ENCODE peak calls at places on chromosomes 5 and 9, in ten cellular contexts. F, G, H, S, A, U, C, B, Y and O are unnamed samples. For H3K4me1, the result is how much of the 10 kb centered on the place peaks cover.

GRCh38 chr5:175902013-175902412 is 30.6 kb downstream of the CPLX2 start:
- DNase-seq in F (no peak), G (peak), B (no peak), U (no peak), Y (no peak), C (no peak), H (no peak), A (no peak), S (no peak), O (no peak)

GRCh38 chr5:150107909-150108447 is 21.6 kb upstream of the CSF1R start:
- DNase-seq in S (no peak), F (no peak), A (no peak), G (no peak), U (no peak), B (no peak), C (peak), Y (no peak), H (no peak), O (no peak)

GRCh38 chr9:127568971-127569818 is 42.9 kb upstream of the STXBP1 start:
- DNase-seq in B (peak), C (peak), F (peak), U (peak), Y (peak), A (peak), G (peak), S (peak), H (peak), O (peak)

GRCh38 chr5:74396913-74397606 is 243.5 kb downstream of the ENC1 start:
- DNase-seq in B (no peak), S (no peak), H (no peak), C (no peak), A (no peak), U (peak), F (no peak), G (no peak), Y (no peak), O (no peak)

GRCh38 chr5:180291234-180291940 is 496 bp downstream of the MAPK9 start:
- DNase-seq in H (peak), U (no peak), G (no peak), A (peak), F (peak), S (no peak), B (no peak), Y (peak), C (no peak), O (no peak)

GRCh38 chr5:141186897-141187512 is at the start of gene PCDHB9:
- DNase-seq in Y (peak), F (no peak), A (no peak), U (no peak), G (no peak), H (no peak), S (peak), C (no peak), B (no peak), O (no peak)

GRCh38 chr9:137237759-137238726 is 3.0 kb upstream of the TUBB4B start:
- DNase-seq in H (no peak), C (no peak), U (no peak), A (peak), F (no peak), G (no peak), B (no peak), S (no peak), Y (no peak), O (no peak)

GRCh38 chr5:10157085-10157669 is 92.5 kb downstream of the ATPSCKMT start:
- DNase-seq in F (no peak), C (no peak), G (no peak), Y (peak), A (no peak), S (no peak), B (no peak), U (no peak), H (no peak), O (no peak)

GRCh38 chr5:111995701-111996100 is 238.7 kb upstream of the NREP start:
- DNase-seq in C (no peak), S (no peak), H (no peak), U (no peak), A (no peak), B (no peak), G (no peak), Y (no peak), F (no peak), O (no peak)

GRCh38 chr5:25516136-25516535 is 871.4 kb upstream of the CDH10 start:
- DNase-seq in S (no peak), F (no peak), B (no peak), Y (no peak), G (no peak), U (no peak), A (no peak), C (no peak), H (no peak), O (no peak)

GRCh38 chr9:82418334-82418733 is 429.8 kb downstream of the SPATA31D1 start:
- DNase-seq in S (no peak), U (no peak), F (no peak), G (no peak), B (no peak), A (no peak), H (no peak), Y (no peak), C (no peak), O (no peak)

GRCh38 chr9:23120630-23121029 is 674.0 kb downstream of the DMRTA1 start:
- DNase-seq in U (no peak), F (no peak), B (no peak), Y (no peak), G (no peak), H (no peak), C (no peak), A (no peak), S (no peak), O (no peak)

GRCh38 chr5:41793156-41793770 is 77.0 kb downstream of the OXCT1 start:
- DNase-seq in B (no peak), F (no peak), U (no peak), Y (no peak), S (no peak), H (no peak), A (peak), C (no peak), G (no peak), O (no peak)

GRCh38 chr9:133976191-133976861 is 15.8 kb downstream of the VAV2 start:
- DNase-seq in S (no peak), G (no peak), Y (no peak), B (peak), U (no peak), C (peak), A (no peak), F (no peak), H (no peak), O (peak)

GRCh38 chr5:130652178-130652577 is 512.9 kb downstream of the HINT1 start:
- DNase-seq in F (no peak), Y (no peak), S (no peak), G (no peak), B (no peak), C (no peak), A (no peak), U (no peak), H (no peak), O (no peak)

GRCh38 chr9:3760031-3760430 is 234.2 kb upstream of the RFX3 start:
- DNase-seq in B (no peak), F (no peak), A (no peak), H (no peak), C (no peak), Y (peak), S (no peak), U (no peak), G (no peak), O (no peak)

GRCh38 chr5:75374394-75374814 is 37.4 kb downstream of the HMGCR start:
- DNase-seq in F (peak), U (no peak), B (no peak), Y (no peak), C (no peak), G (no peak), S (no peak), A (no peak), H (no peak), O (no peak)

GRCh38 chr5:141821430-141821925 is 56.7 kb downstream of the PCDH1 start:
- DNase-seq in C (no peak), B (no peak), Y (peak), H (no peak), F (no peak), U (no peak), G (no peak), S (no peak), A (no peak), O (no peak)

GRCh38 chr5:138605254-138605972 is 30.2 kb upstream of the HSPA9 start:
- DNase-seq in A (no peak), U (no peak), C (no peak), G (no peak), H (no peak), B (no peak), Y (no peak), S (no peak), F (no peak), O (no peak)

GRCh38 chr5:77210091-77211012 is at the start of gene PDE8B:
- DNase-seq in B (no peak), G (no peak), C (no peak), H (peak), U (no peak), A (no peak), Y (peak), F (no peak), S (no peak), O (no peak)

GRCh38 chr5:177430146-177430951 is 3.9 kb downstream of the GRK6 start:
- DNase-seq in A (peak), B (no peak), Y (no peak), S (no peak), U (no peak), F (no peak), C (no peak), H (no peak), G (no peak), O (peak)

GRCh38 chr9:93117924-93118862 is 15.9 kb downstream of the NINJ1 start:
- DNase-seq in A (no peak), U (no peak), B (peak), S (no peak), Y (no peak), C (peak), F (peak), H (no peak), G (no peak), O (peak)

GRCh38 chr9:29285818-29286217 is 1712.5 kb upstream of the C9orf72 start:
- DNase-seq in B (no peak), G (no peak), Y (peak), H (no peak), F (no peak), U (no peak), S (no peak), A (no peak), C (no peak), O (no peak)

GRCh38 chr9:123217148-123217585 is 51.2 kb downstream of the STRBP start:
- DNase-seq in Y (no peak), S (no peak), C (no peak), B (no peak), U (no peak), F (no peak), A (no peak), H (no peak), G (no peak), O (no peak)

GRCh38 chr5:56402273-56403223 is 169.4 kb upstream of the ANKRD55 start:
- DNase-seq in Y (peak), U (no peak), H (no peak), F (no peak), B (no peak), C (no peak), G (no peak), S (no peak), A (no peak), O (no peak)

GRCh38 chr5:39599721-39600431 is 175.1 kb upstream of the DAB2 start:
- DNase-seq in B (no peak), S (no peak), C (no peak), U (no peak), F (peak), A (no peak), G (no peak), Y (peak), H (no peak), O (no peak)

GRCh38 chr9:126057461-126057860 is 269.2 kb upstream of the MVB12B start:
- DNase-seq in U (no peak), B (no peak), F (no peak), S (no peak), H (no peak), G (no peak), C (no peak), Y (no peak), A (no peak), O (no peak)

GRCh38 chr5:35852084-35852734 is 4.5 kb upstream of the IL7R start:
- DNase-seq in B (no peak), Y (no peak), G (peak), U (no peak), C (no peak), H (no peak), S (no peak), A (no peak), F (peak), O (no peak)

GRCh38 chr5:20601678-20602100 is 613.7 kb upstream of the CDH18 start:
- DNase-seq in Y (peak), C (no peak), U (no peak), B (no peak), S (no peak), F (no peak), G (no peak), H (no peak), A (no peak), O (no peak)

GRCh38 chr5:132102101-132102701 is 28.6 kb downstream of the CSF2 start:
- DNase-seq in G (no peak), U (no peak), A (no peak), B (no peak), F (no peak), C (no peak), H (no peak), Y (no peak), S (peak), O (no peak)

GRCh38 chr9:128101690-128102089 is 25.8 kb downstream of the PTGES2 start:
- DNase-seq in C (peak), B (peak), U (no peak), Y (no peak), A (no peak), G (no peak), S (no peak), H (peak), F (no peak), O (no peak)

GRCh38 chr9:136799079-136799853 is 3.1 kb downstream of the CCDC183 start:
- DNase-seq in C (peak), U (no peak), Y (peak), G (no peak), F (no peak), B (no peak), A (peak), S (no peak), H (no peak), O (peak)

GRCh38 chr5:141734501-141735231 is 52.6 kb upstream of the ARAP3 start:
- DNase-seq in B (no peak), S (no peak), G (peak), F (peak), U (no peak), H (no peak), Y (peak), C (no peak), A (peak), O (no peak)

GRCh38 chr9:36142510-36143161 is 6.1 kb downstream of the GLIPR2 start:
- DNase-seq in H (peak), C (no peak), F (no peak), S (no peak), U (no peak), Y (no peak), A (peak), B (no peak), G (no peak), O (no peak)

GRCh38 chr9:36141288-36141687 is 4.8 kb downstream of the GLIPR2 start:
- DNase-seq in B (no peak), A (no peak), S (no peak), U (no peak), Y (peak), C (no peak), G (no peak), H (no peak), F (no peak), O (no peak)

GRCh38 chr9:36143242-36143641 is 6.7 kb downstream of the GLIPR2 start:
- DNase-seq in C (no peak), Y (no peak), F (no peak), H (no peak), G (no peak), S (no peak), A (no peak), B (no peak), U (no peak), O (peak)

GRCh38 chr9:36140086-36141084 is 3.9 kb downstream of the GLIPR2 start:
- DNase-seq in F (no peak), H (no peak), A (no peak), B (no peak), G (no peak), U (no peak), C (no peak), S (no peak), Y (no peak), O (no peak)

GRCh38 chr9:36141761-36142160 is 5.2 kb downstream of the GLIPR2 start:
- DNase-seq in S (no peak), U (no peak), H (no peak), Y (no peak), G (no peak), F (no peak), B (no peak), C (no peak), A (no peak), O (no peak)
- H3K4me1 ChIP-seq in S (half or more), U (half or more), H (under half), Y (under half), G (under half), F (under half), B (under half), C (under half), A (half or more), O (under half)

GRCh38 chr5:124919752-124920151 is 173.3 kb upstream of the ZNF608 start:
- DNase-seq in B (no peak), F (no peak), S (no peak), C (no peak), Y (peak), H (no peak), U (no peak), G (no peak), A (no peak), O (no peak)
- H3K4me1 ChIP-seq in B (under half), F (under half), S (under half), C (under half), Y (half or more), H (under half), U (under half), G (under half), A (under half), O (under half)

DNA sequence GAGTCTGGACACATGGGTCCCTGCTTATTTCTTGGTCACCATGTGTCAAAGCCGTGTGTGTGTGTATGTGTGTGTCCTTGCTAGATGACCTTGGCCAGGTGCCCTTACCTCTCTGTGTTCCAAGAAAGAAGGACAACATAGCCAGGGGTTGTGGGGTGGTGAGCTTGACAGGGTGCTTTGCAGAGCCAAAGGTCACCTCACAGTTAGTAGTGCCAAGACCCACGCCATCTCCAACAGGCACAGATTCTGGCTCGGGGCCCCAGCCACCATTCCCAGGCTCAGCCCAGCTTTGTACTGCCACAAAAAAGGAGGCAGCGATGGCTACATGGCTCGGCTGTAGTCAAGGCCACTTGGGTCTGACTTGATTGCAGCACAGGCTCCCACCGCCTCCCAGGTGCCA is 39.5 kb downstream of the CXXC5 start:
- DNase-seq in G (no peak), S (no peak), A (no peak), U (no peak), C (peak), F (peak), H (no peak), Y (no peak), B (no peak), O (no peak)
- H3K4me1 ChIP-seq in G (under half), S (under half), A (under half), U (half or more), C (half or more), F (under half), H (under half), Y (half or more), B (half or more), O (under half)

GRCh38 chr5:174293481-174293880 is 248.0 kb downstream of the NSG2 start:
- DNase-seq in H (no peak), G (no peak), Y (no peak), A (no peak), U (no peak), C (no peak), S (no peak), B (no peak), F (no peak), O (no peak)

GRCh38 chr5:174295736-174296481 is 250.4 kb downstream of the NSG2 start:
- DNase-seq in S (no peak), U (no peak), F (no peak), C (no peak), B (no peak), A (no peak), H (no peak), G (peak), Y (no peak), O (no peak)

GRCh38 chr5:174292348-174292747 is 246.8 kb downstream of the NSG2 start:
- DNase-seq in G (no peak), S (no peak), F (no peak), U (no peak), C (no peak), A (no peak), H (no peak), B (no peak), Y (no peak), O (no peak)

GRCh38 chr5:174293006-174293405 is 247.5 kb downstream of the NSG2 start:
- DNase-seq in S (no peak), G (no peak), B (no peak), F (no peak), C (no peak), Y (no peak), A (no peak), H (no peak), U (no peak), O (no peak)

GRCh38 chr5:174294891-174295620 is 249.6 kb downstream of the NSG2 start:
- DNase-seq in G (peak), H (no peak), A (no peak), U (no peak), S (no peak), C (no peak), Y (no peak), F (no peak), B (no peak), O (no peak)
- H3K4me1 ChIP-seq in G (under half), H (under half), A (under half), U (under half), S (under half), C (under half), Y (under half), F (under half), B (under half), O (under half)